ENCODE peak calls at places on chromosomes 5 and 9, in seven cellular contexts. O is fibroblast of mammary gland, N is adipocyte, Y is gastrocnemius medialis, I is A549, L is neuronal stem cell, Q is heart right ventricle. H is an unnamed sample.

GRCh38 chr5:19067741-19068140 is 920.3 kb downstream of the CDH18 start:
- DNase-seq in I (no peak), Y (no peak), L (no peak), N (no peak), O (no peak), Q (no peak), H (no peak)

GRCh38 chr5:158513490-158514301 is 586.0 kb downstream of the EBF1 start:
- DNase-seq in Y (no peak), I (no peak), O (peak; percentile 72), L (no peak), Q (no peak), N (no peak), H (no peak)

GRCh38 chr5:83265318-83265717 is 188.0 kb downstream of the XRCC4 start:
- DNase-seq in Q (no peak), Y (no peak), N (no peak), I (no peak), L (no peak), O (no peak), H (no peak)

GRCh38 chr5:10288600-10289213 is 19.0 kb downstream of the CMBL start:
- DNase-seq in I (no peak), O (no peak), N (no peak), Y (peak; percentile 97), L (no peak), Q (peak; percentile 78), H (no peak)

GRCh38 chr5:116063950-116064349 is 20.9 kb upstream of the COMMD10 start:
- DNase-seq in Q (no peak), L (no peak), N (no peak), O (no peak), I (no peak), Y (no peak), H (no peak)

GRCh38 chr9:92706218-92706940 is 36.4 kb upstream of the IPPK start:
- DNase-seq in O (peak; percentile 33), I (no peak), L (no peak), N (no peak), Y (no peak), Q (no peak), H (peak; percentile 62)

GRCh38 chr9:71179183-71179582 is 57.8 kb upstream of the TRPM3 start:
- DNase-seq in I (no peak), L (no peak), Y (no peak), N (no peak), O (no peak), Q (no peak), H (no peak)

GRCh38 chr5:80216753-80217596 is 38.9 kb downstream of the SERINC5 start:
- DNase-seq in Q (peak; percentile 68), Y (peak; percentile 91), N (no peak), I (no peak), L (no peak), O (no peak), H (no peak)

GRCh38 chr5:9927521-9927997 is 297.4 kb upstream of the TAS2R1 start:
- DNase-seq in N (peak; percentile 25), O (peak; percentile 1), I (no peak), L (no peak), Y (no peak), Q (no peak), H (no peak)

GRCh38 chr9:38068616-38068865 is 486 bp downstream of the SHB start:
- DNase-seq in Q (peak; percentile 55), N (peak; percentile 86), L (no peak), O (no peak), Y (no peak), I (no peak), H (no peak)

GRCh38 chr9:18618862-18619261 is 144.9 kb downstream of the ADAMTSL1 start:
- DNase-seq in Q (no peak), I (no peak), L (no peak), O (no peak), Y (no peak), N (no peak), H (no peak)

GRCh38 chr5:146565764-146566163 is 49.8 kb upstream of the GPR151 start:
- DNase-seq in Q (no peak), L (peak; percentile 46), N (peak; percentile 74), I (peak; percentile 82), Y (no peak), O (peak; percentile 75), H (no peak)

GRCh38 chr5:103218164-103218563 is 40.4 kb upstream of the MACIR start:
- DNase-seq in I (no peak), O (no peak), L (no peak), Q (no peak), N (peak; percentile 81), Y (no peak), H (no peak)

GRCh38 chr5:57349214-57349613 is 133.4 kb downstream of the ACTBL2 start:
- DNase-seq in Q (no peak), N (peak; percentile 16), O (no peak), I (no peak), L (no peak), Y (no peak), H (no peak)

GRCh38 chr9:84266087-84266561 is 74.4 kb downstream of the SLC28A3 start:
- DNase-seq in N (no peak), O (no peak), L (no peak), Q (no peak), Y (no peak), I (peak; percentile 9), H (no peak)

GRCh38 chr5:61790678-61791077 is 458.6 kb downstream of the ZSWIM6 start:
- DNase-seq in L (no peak), Q (no peak), O (no peak), Y (no peak), I (no peak), N (no peak), H (no peak)

GRCh38 chr9:6931913-6932312 is 174.1 kb downstream of the KDM4C start:
- DNase-seq in Y (peak; percentile 83), O (peak; percentile 86), N (peak; percentile 67), L (no peak), I (no peak), Q (no peak), H (no peak)

GRCh38 chr9:115628426-115628825 is 510.5 kb upstream of the TNC start:
- DNase-seq in I (no peak), Q (no peak), L (peak; percentile 11), N (no peak), O (no peak), Y (no peak), H (peak; percentile 47)

GRCh38 chr9:6692891-6693361 is 47.4 kb upstream of the GLDC start:
- DNase-seq in N (no peak), Q (no peak), Y (no peak), O (no peak), L (no peak), I (no peak), H (no peak)

GRCh38 chr9:113742878-113743277 is 133.2 kb upstream of the ZNF618 start:
- DNase-seq in L (no peak), N (no peak), O (no peak), Y (no peak), I (no peak), Q (no peak), H (peak; percentile 47)

GRCh38 chr9:34712140-34712539 is 2.2 kb upstream of the CCL21 start:
- DNase-seq in O (no peak), I (no peak), Q (no peak), L (no peak), Y (no peak), N (no peak), H (no peak)

GRCh38 chr5:66171349-66172344 is 27.5 kb downstream of the SREK1 start:
- DNase-seq in Q (no peak), Y (no peak), N (peak; percentile 84), O (peak; percentile 62), I (peak; percentile 36), L (no peak), H (no peak)

GRCh38 chr5:9653811-9654210 is 23.7 kb upstream of the TAS2R1 start:
- DNase-seq in Y (peak; percentile 13), O (peak; percentile 48), Q (peak; percentile 70), N (peak; percentile 97), L (no peak), I (no peak), H (no peak)

GRCh38 chr9:110850401-110851135 is 182.0 kb downstream of the MUSK start:
- DNase-seq in Q (no peak), O (no peak), L (no peak), I (no peak), N (no peak), Y (no peak), H (no peak)

GRCh38 chr5:157511656-157512644 is 51.9 kb downstream of the NIPAL4 start:
- DNase-seq in Y (peak; percentile 87), Q (peak; percentile 86), L (no peak), N (peak; percentile 97), O (peak; percentile 98), I (peak; percentile 75), H (peak; percentile 98)

GRCh38 chr5:132419517-132420468 is 50.3 kb downstream of the SLC22A5 start:
- DNase-seq in Y (peak; percentile 83), L (peak; percentile 66), O (peak; percentile 71), N (peak; percentile 87), Q (peak; percentile 73), I (peak; percentile 88), H (peak; percentile 95)

GRCh38 chr9:108142504-108143201 is 653.1 kb upstream of the KLF4 start:
- DNase-seq in N (peak; percentile 95), I (no peak), O (peak; percentile 75), L (peak; percentile 79), Q (peak; percentile 76), Y (peak; percentile 83), H (peak; percentile 96)

GRCh38 chr5:50665091-50665490 is 1.3 kb upstream of the PARP8 start:
- DNase-seq in O (no peak), Q (no peak), N (no peak), L (no peak), I (no peak), Y (no peak), H (no peak)
- H3K4me3 ChIP-seq in O (no peak overlapping the region), Q (no peak overlapping the region), N (no peak overlapping the region), L (no peak overlapping the region), I (no peak overlapping the region), Y (no peak overlapping the region), H (no peak overlapping the region)

DNA sequence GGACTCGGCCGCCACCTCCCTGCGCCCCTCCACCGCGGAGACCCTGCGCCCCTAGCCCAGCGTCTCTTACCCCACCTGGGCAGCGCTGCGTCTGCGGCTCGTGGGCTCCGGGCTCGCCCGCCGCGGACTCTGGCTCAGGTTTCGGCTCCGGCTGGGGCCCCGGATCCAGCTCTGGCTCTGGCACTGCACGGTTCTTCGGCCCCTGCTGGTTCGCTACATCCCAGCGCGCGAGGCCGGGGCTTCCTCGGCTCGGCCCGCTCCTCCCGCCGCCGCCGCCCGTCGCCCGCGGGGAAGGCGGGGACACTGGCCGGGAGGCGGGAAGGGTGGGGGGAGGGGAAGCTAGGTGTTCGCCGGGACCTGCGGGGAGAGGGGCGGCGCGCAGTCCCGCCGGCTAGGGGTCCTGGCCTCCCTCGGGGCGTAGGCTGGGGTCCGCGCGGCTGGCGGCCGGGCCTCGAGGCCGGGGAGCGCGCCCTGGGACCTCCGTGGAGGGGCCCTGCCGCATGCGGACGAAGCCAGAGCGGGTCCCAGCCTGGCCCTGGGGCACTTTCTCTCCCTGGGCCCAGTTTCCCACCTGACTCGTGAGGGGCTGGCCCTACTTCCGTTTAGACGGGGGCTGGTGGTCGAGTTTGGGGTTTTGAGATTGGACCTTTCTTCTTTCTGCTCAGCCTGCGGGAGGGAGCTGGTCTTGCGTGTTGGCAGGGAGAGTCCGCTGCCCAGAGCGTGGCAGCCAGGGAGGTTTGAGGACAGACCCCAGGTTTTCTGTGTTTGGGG is 5.7 kb upstream of the PITX1 start:
- DNase-seq in N (peak; percentile 78), L (no peak), I (peak; percentile 35), O (no peak), Y (no peak), Q (no peak), H (no peak)
- H3K4me3 ChIP-seq in N (no peak overlapping the region), L (peak overlapping the region; percentile 20), I (peak overlapping the region; percentile 38), O (no peak overlapping the region), Y (peak overlapping the region; percentile 49), Q (peak overlapping the region; percentile 24), H (peak overlapping the region; percentile 44)

GRCh38 chr5:176408590-176408989 is 7.7 kb downstream of the CLTB start:
- DNase-seq in L (no peak), I (no peak), Y (no peak), N (no peak), Q (no peak), O (no peak), H (no peak)
- H3K4me3 ChIP-seq in L (no peak overlapping the region), I (no peak overlapping the region), Y (no peak overlapping the region), N (no peak overlapping the region), Q (no peak overlapping the region), O (no peak overlapping the region), H (no peak overlapping the region)

GRCh38 chr5:151755383-151755782 is 3.0 kb downstream of the ATOX1 start:
- DNase-seq in L (no peak), O (no peak), Y (no peak), N (no peak), I (no peak), Q (no peak), H (no peak)
- H3K4me3 ChIP-seq in L (no peak overlapping the region), O (no peak overlapping the region), Y (no peak overlapping the region), N (no peak overlapping the region), I (no peak overlapping the region), Q (no peak overlapping the region), H (no peak overlapping the region)